ENCODE peak calls at places on chromosomes 4 and X, in five cellular contexts. U is tibial nerve, O is lung, M is adrenal gland, I is astrocyte. L is an unnamed sample. For H3K36me3, the result is how much of the 10 kb centered on the place peaks cover.

GRCh38 chr4:113683143-113683542 is 78.4 kb downstream of the CAMK2D start:
- DNase-seq in O (no peak), U (no peak), I (no peak), M (no peak), L (no peak)

GRCh38 chrX:107673933-107674479 is 45.7 kb downstream of the PRPS1 start:
- DNase-seq in I (peak), O (peak), M (peak), U (peak), L (peak)

GRCh38 chr4:151537726-151538125 is 128.8 kb downstream of the FHIP1A start:
- DNase-seq in M (peak), U (no peak), O (no peak), I (peak), L (no peak)

GRCh38 chr4:132003593-132003992 is 1145.5 kb upstream of the PCDH10 start:
- DNase-seq in M (no peak), O (no peak), U (no peak), I (no peak), L (no peak)

GRCh38 chr4:94488667-94489066 is 36.9 kb downstream of the PDLIM5 start:
- DNase-seq in M (no peak), I (peak), O (no peak), U (no peak), L (no peak)

GRCh38 chr4:139535852-139536234 is 20.2 kb downstream of the SETD7 start:
- DNase-seq in M (no peak), I (no peak), O (no peak), U (no peak), L (no peak)

GRCh38 chrX:119094819-119095218 is 22.0 kb downstream of the CT47C1 start:
- DNase-seq in M (no peak), I (no peak), O (no peak), U (no peak), L (no peak)

GRCh38 chrX:151397741-151398070 is 700 bp downstream of the VMA21 start:
- DNase-seq in O (no peak), I (peak), U (no peak), M (no peak), L (peak)

GRCh38 chr4:76752911-76753494 is 144.9 kb downstream of the SOWAHB start:
- DNase-seq in M (peak), I (peak), O (no peak), U (no peak), L (peak)

GRCh38 chr4:163167333-163167626 is 590 bp upstream of the NAF1 start:
- DNase-seq in M (no peak), U (no peak), I (peak), O (no peak), L (no peak)

GRCh38 chr4:152535236-152535902 is 523 bp downstream of the FBXW7 start:
- DNase-seq in O (no peak), M (no peak), I (no peak), U (no peak), L (no peak)

GRCh38 chr4:185966997-185967775 is 101.8 kb upstream of the TLR3 start:
- DNase-seq in U (no peak), M (no peak), I (no peak), O (no peak), L (no peak)

GRCh38 chrX:140767646-140768045 is 58.1 kb downstream of the LINC00632 start:
- DNase-seq in O (no peak), U (no peak), I (peak), M (no peak), L (no peak)

GRCh38 chr4:87120411-87121162 is 99.8 kb downstream of the KLHL8 start:
- DNase-seq in O (peak), M (no peak), I (peak), U (peak), L (no peak)

GRCh38 chr4:86919824-86920223 is 15.0 kb upstream of the AFF1 start:
- DNase-seq in M (no peak), O (no peak), U (no peak), I (no peak), L (no peak)

GRCh38 chrX:46226422-46226821 is 318.8 kb downstream of the ZNF674 start:
- DNase-seq in O (no peak), I (no peak), U (no peak), M (no peak), L (no peak)

GRCh38 chr4:81030061-81030616 is 369 bp upstream of the BMP3 start:
- DNase-seq in M (no peak), I (no peak), O (no peak), U (no peak), L (no peak)

GRCh38 chr4:81031389-81032173 is 1.1 kb downstream of the BMP3 start:
- DNase-seq in I (no peak), U (no peak), O (peak), M (no peak), L (no peak)

GRCh38 chr4:81032805-81033684 is 2.5 kb downstream of the BMP3 start:
- DNase-seq in O (no peak), I (no peak), M (no peak), U (no peak), L (no peak)

GRCh38 chr4:81030617-81031388 is at the start of gene BMP3:
- DNase-seq in U (peak), O (peak), I (peak), M (no peak), L (peak)

GRCh38 chr4:81032174-81032551 is 1.7 kb downstream of the BMP3 start:
- DNase-seq in M (no peak), I (no peak), U (no peak), O (no peak), L (no peak)
- H3K4me3 ChIP-seq in M (no peak), I (no peak), U (no peak), O (no peak), L (no peak)

DNA sequence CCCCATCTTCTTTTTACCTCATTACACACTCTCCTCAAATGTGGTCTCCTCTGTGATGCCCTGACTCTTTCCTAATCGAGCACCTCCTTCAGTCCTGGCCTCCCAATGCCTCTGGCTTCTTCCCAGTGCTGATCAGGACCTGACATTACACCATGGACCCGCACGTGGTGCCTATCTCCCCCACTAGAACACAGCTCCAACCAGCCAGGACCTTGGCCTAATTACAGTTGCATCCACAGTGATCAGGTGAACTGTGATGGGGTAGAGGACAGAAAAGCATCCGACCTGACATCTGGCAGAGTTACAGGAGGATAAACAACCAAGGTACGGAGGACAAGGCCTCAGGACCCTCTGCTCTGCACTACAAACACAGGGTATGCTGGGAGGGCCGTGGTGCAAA is 12.4 kb downstream of the LYAR start:
- DNase-seq in M (no peak), O (no peak), U (no peak), I (no peak), L (no peak)
- H3K36me3 ChIP-seq in M (half or more), O (under half), U (under half), I (half or more), L (half or more)

GRCh38 chr4:71593306-71593705 is 190.6 kb downstream of the GC start:
- DNase-seq in O (no peak), M (no peak), U (no peak), I (peak), L (no peak)
- H3K4me3 ChIP-seq in O (no peak), M (no peak), U (no peak), I (no peak), L (no peak)

DNA sequence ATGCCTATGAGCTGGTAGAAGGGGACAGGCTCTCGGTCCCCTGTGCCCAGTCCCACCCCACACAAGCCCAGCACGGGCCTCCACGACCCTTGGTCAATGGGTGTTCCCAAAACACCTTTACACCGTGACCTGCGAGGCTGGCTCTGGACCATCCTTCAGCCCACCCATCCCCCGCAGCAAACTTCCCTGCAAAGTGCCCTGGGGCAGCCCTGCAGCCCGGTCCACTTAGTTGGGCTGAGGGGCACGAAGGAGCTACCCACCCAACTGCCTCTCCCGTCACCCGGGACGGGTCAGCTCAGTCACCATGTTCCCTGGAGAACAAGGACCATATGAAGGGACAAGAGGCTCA is 23.4 kb downstream of the WDR1 start:
- DNase-seq in M (no peak), U (no peak), O (no peak), I (no peak), L (no peak)
- H3K36me3 ChIP-seq in M (half or more), U (under half), O (under half), I (half or more), L (half or more)

GRCh38 chrX:17376381-17377046 is 1.5 kb downstream of the NHS start:
- DNase-seq in O (no peak), U (no peak), I (no peak), M (peak), L (no peak)

GRCh38 chrX:17377047-17377692 is 2.2 kb downstream of the NHS start:
- DNase-seq in M (peak), U (peak), I (peak), O (no peak), L (no peak)

GRCh38 chrX:17375631-17376380 is 806 bp downstream of the NHS start:
- DNase-seq in M (peak), O (no peak), U (peak), I (no peak), L (no peak)

GRCh38 chrX:17374619-17375360 is at the start of gene NHS:
- DNase-seq in O (peak), I (peak), U (peak), M (peak), L (no peak)

GRCh38 chrX:17375361-17375630 is 296 bp downstream of the NHS start:
- DNase-seq in U (no peak), I (no peak), O (no peak), M (peak), L (no peak)
- H3K4me3 ChIP-seq in U (peak), I (peak), O (peak), M (peak), L (no peak)